ENCODE peak calls at places on chromosomes 7 and 10, in eight cellular contexts. One of them, this sample, is unnamed.

GRCh38 chr10:56319386-56319785 is 41.7 kb downstream of the ZWINT start:
- DNase-seq in GM04504: no peak
- DNase-seq in NCI-H345: no peak
- DNase-seq in hippocampal formation: no peak
- DNase-seq in AG04450: peak; percentile 8
- DNase-seq in lung microvascular endothelial cell: no peak
- DNase-seq in ureter: no peak
- DNase-seq in DMS153: no peak
- DNase-seq in this sample: no peak

GRCh38 chr10:117334921-117335320 is 40.3 kb downstream of the PDZD8 start:
- DNase-seq in GM04504: no peak
- DNase-seq in NCI-H345: no peak
- DNase-seq in hippocampal formation: no peak
- DNase-seq in AG04450: no peak
- DNase-seq in lung microvascular endothelial cell: peak; percentile 10
- DNase-seq in ureter: no peak
- DNase-seq in DMS153: no peak
- DNase-seq in this sample: no peak

GRCh38 chr7:51950811-51951210 is 634.2 kb upstream of the COBL start:
- DNase-seq in GM04504: no peak
- DNase-seq in NCI-H345: peak; percentile 11
- DNase-seq in hippocampal formation: no peak
- DNase-seq in AG04450: no peak
- DNase-seq in lung microvascular endothelial cell: no peak
- DNase-seq in ureter: no peak
- DNase-seq in DMS153: no peak
- DNase-seq in this sample: no peak

GRCh38 chr10:36489928-36490279 is 635.5 kb upstream of the ANKRD30A start:
- DNase-seq in GM04504: no peak
- DNase-seq in NCI-H345: no peak
- DNase-seq in hippocampal formation: no peak
- DNase-seq in AG04450: peak; percentile 44
- DNase-seq in lung microvascular endothelial cell: peak; percentile 68
- DNase-seq in ureter: no peak
- DNase-seq in DMS153: no peak
- DNase-seq in this sample: peak; percentile 51

GRCh38 chr10:96814264-96814663 is 17.8 kb upstream of the LCOR start:
- DNase-seq in GM04504: peak; percentile 64
- DNase-seq in NCI-H345: no peak
- DNase-seq in hippocampal formation: no peak
- DNase-seq in AG04450: no peak
- DNase-seq in lung microvascular endothelial cell: no peak
- DNase-seq in ureter: no peak
- DNase-seq in DMS153: no peak
- DNase-seq in this sample: no peak

GRCh38 chr7:100053201-100053600 is 3.6 kb downstream of the ZSCAN21 start:
- DNase-seq in GM04504: no peak
- DNase-seq in NCI-H345: peak; percentile 78
- DNase-seq in hippocampal formation: peak; percentile 57
- DNase-seq in AG04450: peak; percentile 65
- DNase-seq in lung microvascular endothelial cell: peak; percentile 86
- DNase-seq in ureter: no peak
- DNase-seq in DMS153: peak; percentile 72
- DNase-seq in this sample: peak; percentile 32

GRCh38 chr10:129744896-129745750 is 219.0 kb downstream of the EBF3 start:
- DNase-seq in GM04504: no peak
- DNase-seq in NCI-H345: no peak
- DNase-seq in hippocampal formation: no peak
- DNase-seq in AG04450: no peak
- DNase-seq in lung microvascular endothelial cell: no peak
- DNase-seq in ureter: peak; percentile 27
- DNase-seq in DMS153: no peak
- DNase-seq in this sample: no peak

GRCh38 chr7:134021861-134022260 is 105.3 kb upstream of the LRGUK start:
- DNase-seq in GM04504: no peak
- DNase-seq in NCI-H345: no peak
- DNase-seq in hippocampal formation: no peak
- DNase-seq in AG04450: no peak
- DNase-seq in lung microvascular endothelial cell: no peak
- DNase-seq in ureter: no peak
- DNase-seq in DMS153: no peak
- DNase-seq in this sample: no peak

GRCh38 chr7:114298011-114298410 is 116.6 kb upstream of the FOXP2 start:
- DNase-seq in GM04504: no peak
- DNase-seq in NCI-H345: no peak
- DNase-seq in hippocampal formation: no peak
- DNase-seq in AG04450: no peak
- DNase-seq in lung microvascular endothelial cell: peak; percentile 3
- DNase-seq in ureter: no peak
- DNase-seq in DMS153: no peak
- DNase-seq in this sample: no peak

GRCh38 chr7:138625084-138625848 is 75.9 kb downstream of the SVOPL start:
- DNase-seq in GM04504: no peak
- DNase-seq in NCI-H345: no peak
- DNase-seq in hippocampal formation: no peak
- DNase-seq in AG04450: no peak
- DNase-seq in lung microvascular endothelial cell: no peak
- DNase-seq in ureter: no peak
- DNase-seq in DMS153: no peak
- DNase-seq in this sample: no peak

GRCh38 chr7:130297628-130298027 is 4.7 kb downstream of the CPA4 start:
- DNase-seq in GM04504: no peak
- DNase-seq in NCI-H345: peak; percentile 93
- DNase-seq in hippocampal formation: no peak
- DNase-seq in AG04450: no peak
- DNase-seq in lung microvascular endothelial cell: no peak
- DNase-seq in ureter: no peak
- DNase-seq in DMS153: peak; percentile 64
- DNase-seq in this sample: no peak

GRCh38 chr7:155848691-155849690 is 36.7 kb upstream of the SHH start:
- DNase-seq in GM04504: no peak
- DNase-seq in NCI-H345: peak; percentile 71
- DNase-seq in hippocampal formation: no peak
- DNase-seq in AG04450: no peak
- DNase-seq in lung microvascular endothelial cell: no peak
- DNase-seq in ureter: no peak
- DNase-seq in DMS153: no peak
- DNase-seq in this sample: no peak

GRCh38 chr7:2893411-2893861 is 49.3 kb upstream of the GNA12 start:
- DNase-seq in GM04504: no peak
- DNase-seq in NCI-H345: no peak
- DNase-seq in hippocampal formation: no peak
- DNase-seq in AG04450: no peak
- DNase-seq in lung microvascular endothelial cell: no peak
- DNase-seq in ureter: no peak
- DNase-seq in DMS153: no peak
- DNase-seq in this sample: no peak

GRCh38 chr7:124722292-124722691 is 43.3 kb downstream of the GPR37 start:
- DNase-seq in GM04504: peak; percentile 42
- DNase-seq in NCI-H345: no peak
- DNase-seq in hippocampal formation: no peak
- DNase-seq in AG04450: no peak
- DNase-seq in lung microvascular endothelial cell: peak; percentile 75
- DNase-seq in ureter: no peak
- DNase-seq in DMS153: no peak
- DNase-seq in this sample: no peak